ENCODE peak calls at places on chromosomes 11 and 22, in five cellular contexts. T is heart right ventricle, O is ovary, Z is fibroblast of lung, W is GM06990. Y is an unnamed sample.

GRCh38 chr22:41380993-41381328 is 781 bp upstream of the TEF start:
- DNase-seq in T (peak; percentile 89), O (no peak), Z (peak; percentile 88), W (no peak), Y (peak; percentile 93)

GRCh38 chr11:74123008-74123448 is 47.8 kb downstream of the C2CD3 start:
- DNase-seq in T (no peak), O (no peak), Z (peak; percentile 37), W (no peak), Y (no peak)

GRCh38 chr11:83220279-83220678 is 26.8 kb downstream of the ANKRD42 start:
- DNase-seq in T (no peak), O (no peak), Z (peak; percentile 39), W (no peak), Y (no peak)

GRCh38 chr11:9803685-9804413 is 140.0 kb downstream of the SWAP70 start:
- DNase-seq in T (no peak), O (no peak), Z (peak; percentile 66), W (no peak), Y (no peak)

GRCh38 chr11:1761857-1762536 is 1.7 kb downstream of the CTSD start:
- DNase-seq in T (peak; percentile 62), O (no peak), Z (no peak), W (no peak), Y (no peak)

GRCh38 chr11:16252373-16252772 is 104.0 kb downstream of the SOX6 start:
- DNase-seq in T (no peak), O (no peak), Z (no peak), W (no peak), Y (no peak)

GRCh38 chr22:29096736-29097669 is 24.2 kb downstream of the KREMEN1 start:
- DNase-seq in T (peak; percentile 24), O (no peak), Z (no peak), W (no peak), Y (peak; percentile 84)

GRCh38 chr11:65419773-65420481 is 2.7 kb upstream of the NEAT1 start:
- DNase-seq in T (peak; percentile 94), O (peak; percentile 91), Z (peak; percentile 91), W (peak; percentile 66), Y (peak; percentile 93)

GRCh38 chr11:45473491-45473890 is 187.3 kb upstream of the SYT13 start:
- DNase-seq in T (no peak), O (no peak), Z (no peak), W (no peak), Y (no peak)

GRCh38 chr11:14905104-14906033 is 13.3 kb upstream of the CYP2R1 start:
- DNase-seq in T (peak; percentile 36), O (peak; percentile 56), Z (peak; percentile 35), W (peak; percentile 84), Y (peak; percentile 88)

GRCh38 chr11:100849914-100850235 is 162.8 kb downstream of the ARHGAP42 start:
- DNase-seq in T (no peak), O (no peak), Z (peak; percentile 13), W (no peak), Y (no peak)

GRCh38 chr11:66981976-66982578 is 7.0 kb downstream of the C11orf86 start:
- DNase-seq in T (peak; percentile 93), O (peak; percentile 76), Z (peak; percentile 91), W (no peak), Y (peak; percentile 89)

GRCh38 chr22:46308283-46308988 is 11.8 kb downstream of the GTSE1 start:
- DNase-seq in T (no peak), O (no peak), Z (no peak), W (no peak), Y (no peak)

GRCh38 chr11:72405009-72405408 is 29.3 kb downstream of the CLPB start:
- DNase-seq in T (no peak), O (no peak), Z (no peak), W (no peak), Y (no peak)

GRCh38 chr22:22779213-22779612 is 108.4 kb upstream of the IGLL5 start:
- DNase-seq in T (no peak), O (no peak), Z (no peak), W (no peak), Y (no peak)

GRCh38 chr11:65710424-65710823 is 1.6 kb upstream of the KAT5 start:
- DNase-seq in T (no peak), O (no peak), Z (no peak), W (no peak), Y (no peak)

GRCh38 chr11:34206598-34207300 is 101.3 kb downstream of the NAT10 start:
- DNase-seq in T (no peak), O (peak; percentile 60), Z (no peak), W (no peak), Y (no peak)

GRCh38 chr22:47299211-47299878 is 536.9 kb downstream of the TBC1D22A start:
- DNase-seq in T (no peak), O (no peak), Z (no peak), W (no peak), Y (no peak)

GRCh38 chr22:37304595-37305343 is 22.5 kb downstream of the CYTH4 start:
- DNase-seq in T (no peak), O (no peak), Z (peak; percentile 71), W (no peak), Y (no peak)

GRCh38 chr11:22304337-22304961 is 33.7 kb upstream of the SLC17A6 start:
- DNase-seq in T (no peak), O (no peak), Z (peak; percentile 21), W (no peak), Y (no peak)

GRCh38 chr11:114395776-114396175 is 4.5 kb downstream of the C11orf71 start:
- DNase-seq in T (no peak), O (no peak), Z (no peak), W (no peak), Y (no peak)

GRCh38 chr11:89437317-89437716 is 53.9 kb downstream of the NOX4 start:
- DNase-seq in T (no peak), O (no peak), Z (no peak), W (no peak), Y (no peak)

GRCh38 chr11:34340653-34341052 is 17.2 kb downstream of the ABTB2 start:
- DNase-seq in T (no peak), O (no peak), Z (no peak), W (no peak), Y (no peak)

GRCh38 chr22:39080052-39080762 is 3.1 kb downstream of the APOBEC3G start:
- DNase-seq in T (no peak), O (no peak), Z (no peak), W (no peak), Y (no peak)

GRCh38 chr11:113550179-113550578 is 75.0 kb upstream of the DRD2 start:
- DNase-seq in T (no peak), O (no peak), Z (no peak), W (no peak), Y (no peak)

DNA sequence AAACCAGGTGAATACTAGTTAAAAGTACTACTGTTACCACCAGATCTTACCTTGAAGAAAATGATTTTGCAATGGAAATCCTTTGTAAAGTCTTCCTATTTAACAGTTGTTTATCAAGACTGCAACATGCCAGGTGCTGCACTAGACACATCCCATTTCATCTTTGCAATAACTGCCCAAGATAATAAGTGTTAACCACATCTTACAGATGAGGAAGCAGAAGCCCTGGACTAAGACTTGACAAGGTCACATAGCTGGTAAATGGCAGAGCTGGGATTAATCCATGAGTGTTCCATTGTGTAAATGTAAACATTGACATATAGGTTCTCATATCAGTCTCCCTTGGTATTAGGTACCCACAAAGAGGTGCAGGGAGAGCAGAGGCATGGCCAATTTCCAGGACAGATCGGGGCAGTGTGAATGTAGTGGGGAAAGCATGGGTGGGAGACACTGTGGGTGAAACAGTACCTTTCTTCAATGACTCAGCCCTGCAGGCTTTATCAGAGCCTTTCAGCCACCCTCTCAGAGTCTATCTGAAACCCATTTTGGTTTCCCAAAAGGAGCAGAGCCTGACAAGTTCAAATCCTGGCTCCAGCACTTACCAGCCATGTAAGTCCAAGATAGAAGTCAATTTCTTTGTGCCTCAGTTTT is 17.9 kb downstream of the MICAL2 start:
- DNase-seq in T (no peak), O (no peak), Z (no peak), W (no peak), Y (no peak)
- H3K27me3 ChIP-seq in T (no peaks in the 10 kb centered on the region), O (no peaks in the 10 kb centered on the region), Z (no peaks in the 10 kb centered on the region), W (no peaks in the 10 kb centered on the region), Y (no peaks in the 10 kb centered on the region)

DNA sequence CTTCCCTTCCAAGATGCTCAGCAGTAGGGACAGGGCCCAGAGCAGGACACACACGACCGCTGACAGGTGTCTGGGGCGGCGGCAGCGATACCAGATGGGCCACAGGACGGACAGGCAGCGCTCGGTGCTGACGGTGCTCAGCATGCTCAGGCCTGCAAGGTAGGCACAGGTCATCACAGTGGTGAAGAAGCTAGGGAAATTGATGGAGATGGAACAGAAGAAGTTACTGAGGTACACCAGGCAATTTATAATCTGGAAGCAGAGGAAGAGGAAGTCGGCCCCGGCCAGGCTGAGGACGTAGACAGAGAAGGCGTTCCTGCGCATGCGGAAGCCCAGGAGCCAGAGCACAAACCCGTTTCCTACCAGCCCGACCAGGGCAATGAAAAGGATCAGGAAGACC is 4.6 kb downstream of the MRGPRX2 start:
- DNase-seq in T (no peak), O (no peak), Z (no peak), W (no peak), Y (no peak)
- H3K27me3 ChIP-seq in T (no peaks in the 10 kb centered on the region), O (no peaks in the 10 kb centered on the region), Z (no peaks in the 10 kb centered on the region), W (no peaks in the 10 kb centered on the region), Y (no peaks in the 10 kb centered on the region)

DNA sequence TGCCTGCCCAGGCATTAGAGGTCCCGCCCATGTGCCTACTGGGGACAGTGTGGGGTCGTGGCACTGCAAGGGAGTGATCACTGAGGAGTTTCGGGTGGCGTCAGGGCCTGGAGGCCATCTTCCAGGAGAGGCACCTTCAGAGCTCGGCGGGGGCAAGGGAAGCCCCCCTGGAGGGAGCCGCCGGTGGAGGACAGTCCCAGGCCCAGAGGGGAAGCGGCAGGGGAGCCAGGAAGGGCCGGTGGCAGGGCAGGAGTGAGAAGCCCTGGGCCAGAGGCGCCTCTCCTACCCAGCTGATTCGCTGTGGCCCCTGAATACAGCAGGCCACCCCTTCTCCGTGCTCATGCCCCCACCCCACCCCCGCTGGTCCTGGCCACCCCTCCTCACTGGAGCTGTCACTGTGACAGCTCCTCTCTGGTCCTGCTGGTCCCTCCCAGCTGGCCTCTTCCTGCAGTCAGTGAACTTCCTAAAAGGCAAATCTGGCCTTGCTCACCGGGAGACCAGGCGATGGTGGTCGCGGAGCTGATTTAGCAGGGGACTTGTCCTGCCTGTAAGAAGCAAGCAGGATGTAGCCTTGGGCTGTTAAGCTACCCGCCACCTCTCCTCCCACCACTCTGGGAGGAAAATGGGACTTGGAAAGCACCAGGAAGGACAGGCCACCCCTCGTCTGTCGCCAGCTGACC is 2.1 kb upstream of the MAPK11 start:
- DNase-seq in T (no peak), O (no peak), Z (peak; percentile 19), W (no peak), Y (no peak)
- H3K27me3 ChIP-seq in T (no peaks in the 10 kb centered on the region), O (no peaks in the 10 kb centered on the region), Z (no peaks in the 10 kb centered on the region), W (no peaks in the 10 kb centered on the region), Y (no peaks in the 10 kb centered on the region)

GRCh38 chr22:33923033-33923432 is 2.8 kb upstream of the LARGE1 start:
- DNase-seq in T (no peak), O (no peak), Z (peak; percentile 41), W (no peak), Y (no peak)

GRCh38 chr22:33923660-33924246 is 3.5 kb upstream of the LARGE1 start:
- DNase-seq in T (peak; percentile 74), O (peak; percentile 43), Z (peak; percentile 59), W (no peak), Y (peak; percentile 88)

GRCh38 chr22:33927752-33928151 is 7.5 kb upstream of the LARGE1 start:
- DNase-seq in T (no peak), O (no peak), Z (no peak), W (no peak), Y (no peak)

GRCh38 chr22:33922268-33922667 is 2.0 kb upstream of the LARGE1 start:
- DNase-seq in T (peak; percentile 21), O (peak; percentile 66), Z (peak; percentile 30), W (no peak), Y (peak; percentile 53)

DNA sequence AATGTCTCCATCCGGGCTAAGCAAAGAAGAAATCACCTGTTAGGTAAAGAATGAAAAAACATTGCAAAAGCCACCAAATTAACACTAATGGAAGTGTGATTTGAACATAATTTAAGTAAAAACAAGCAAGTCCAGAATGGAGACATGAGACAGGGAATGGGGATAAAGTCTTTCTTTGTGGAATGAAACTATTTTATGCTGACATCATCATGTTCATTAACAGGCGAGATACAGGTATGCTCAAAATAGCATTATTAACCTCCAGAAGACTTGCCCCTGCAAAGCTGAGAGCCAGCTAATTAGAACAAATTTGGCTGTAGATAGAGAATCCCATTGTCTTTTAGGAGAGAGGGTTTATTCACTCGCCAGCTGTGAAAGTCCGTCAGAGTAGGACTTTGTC is 4.9 kb upstream of the LARGE1 start:
- DNase-seq in T (no peak), O (no peak), Z (no peak), W (no peak), Y (no peak)
- H3K27me3 ChIP-seq in T (no peaks in the 10 kb centered on the region), O (no peaks in the 10 kb centered on the region), Z (peaks cover 3% of the 10 kb centered on the region), W (no peaks in the 10 kb centered on the region), Y (no peaks in the 10 kb centered on the region)